ENCODE peak calls at places on chromosomes 7 and 10, in five cellular contexts. K, L, H, Q and T are unnamed samples.
A peak's percentile ranks its signal among the peaks of the same experiment; 100 is the strongest.

GRCh38 chr10:102289840-102290239 is 44.5 kb downstream of the GBF1 start:
- DNase-seq in K (no peak), L (no peak), H (no peak), Q (no peak), T (no peak)

GRCh38 chr7:108461855-108462254 is 5.6 kb upstream of the NRCAM start:
- DNase-seq in K (no peak), L (no peak), H (no peak), Q (no peak), T (no peak)

GRCh38 chr10:31836569-31837406 is 91.8 kb downstream of the ARHGAP12 start:
- DNase-seq in K (peak; percentile 8), L (no peak), H (no peak), Q (no peak), T (peak; percentile 39)

GRCh38 chr10:124367936-124368335 is 50.8 kb downstream of the OAT start:
- DNase-seq in K (no peak), L (no peak), H (no peak), Q (no peak), T (no peak)

GRCh38 chr7:143046334-143046935 is 5.7 kb upstream of the OR6V1 start:
- DNase-seq in K (no peak), L (no peak), H (no peak), Q (no peak), T (no peak)

GRCh38 chr7:35249537-35249907 is 4.4 kb downstream of the TBX20 start:
- DNase-seq in K (no peak), L (no peak), H (no peak), Q (no peak), T (peak; percentile 47)

GRCh38 chr10:116836087-116836486 is 13.2 kb upstream of the ENO4 start:
- DNase-seq in K (peak; percentile 10), L (peak; percentile 94), H (no peak), Q (no peak), T (peak; percentile 73)

GRCh38 chr7:12653127-12653917 is 34.1 kb upstream of the ARL4A start:
- DNase-seq in K (no peak), L (no peak), H (no peak), Q (no peak), T (no peak)